ENCODE peak calls at places on chromosomes 6 and 20, in five cellular contexts. One of them, this sample, is unnamed.

GRCh38 chr6:35745480-35745879 is 8.6 kb downstream of the ARMC12 start:
- DNase-seq in lung: no peak
- DNase-seq in astrocyte: no peak
- DNase-seq in IMR-90: no peak
- DNase-seq in astrocyte of the cerebellum: no peak
- DNase-seq in this sample: no peak

GRCh38 chr6:111646942-111647341 is 41.3 kb upstream of the TRAF3IP2 start:
- DNase-seq in astrocyte of the cerebellum: no peak
- DNase-seq in lung: no peak
- DNase-seq in astrocyte: no peak
- DNase-seq in IMR-90: peak
- DNase-seq in this sample: no peak

GRCh38 chr20:33963756-33964155 is 30.0 kb upstream of the RALY start:
- DNase-seq in IMR-90: no peak
- DNase-seq in astrocyte of the cerebellum: no peak
- DNase-seq in lung: no peak
- DNase-seq in astrocyte: no peak
- DNase-seq in this sample: no peak

GRCh38 chr6:154773610-154774089 is 40.4 kb downstream of the SCAF8 start:
- DNase-seq in lung: no peak
- DNase-seq in astrocyte: no peak
- DNase-seq in IMR-90: no peak
- DNase-seq in astrocyte of the cerebellum: no peak
- DNase-seq in this sample: no peak

GRCh38 chr6:150573041-150573681 is 26.5 kb upstream of the PLEKHG1 start:
- DNase-seq in IMR-90: no peak
- DNase-seq in astrocyte: no peak
- DNase-seq in lung: no peak
- DNase-seq in astrocyte of the cerebellum: no peak
- DNase-seq in this sample: peak

GRCh38 chr20:9269280-9269971 is 200.5 kb downstream of the PLCB4 start:
- DNase-seq in astrocyte of the cerebellum: no peak
- DNase-seq in IMR-90: peak
- DNase-seq in astrocyte: peak
- DNase-seq in lung: no peak
- DNase-seq in this sample: no peak

GRCh38 chr6:45163952-45164766 is 164.0 kb upstream of the RUNX2 start:
- DNase-seq in astrocyte: peak
- DNase-seq in astrocyte of the cerebellum: no peak
- DNase-seq in IMR-90: no peak
- DNase-seq in lung: no peak
- DNase-seq in this sample: no peak

GRCh38 chr6:170402318-170403040 is 95.9 kb downstream of the FAM120B start:
- DNase-seq in IMR-90: no peak
- DNase-seq in lung: no peak
- DNase-seq in astrocyte of the cerebellum: no peak
- DNase-seq in astrocyte: no peak
- DNase-seq in this sample: no peak

GRCh38 chr6:136113736-136114173 is 136.4 kb downstream of the MTFR2 start:
- DNase-seq in astrocyte of the cerebellum: peak
- DNase-seq in IMR-90: peak
- DNase-seq in astrocyte: peak
- DNase-seq in lung: peak
- DNase-seq in this sample: no peak

GRCh38 chr20:41664584-41664983 is 46.4 kb upstream of the CHD6 start:
- DNase-seq in astrocyte of the cerebellum: no peak
- DNase-seq in lung: no peak
- DNase-seq in IMR-90: peak
- DNase-seq in astrocyte: no peak
- DNase-seq in this sample: no peak

GRCh38 chr20:64180673-64181072 is 16.4 kb downstream of the MYT1 start:
- DNase-seq in astrocyte of the cerebellum: no peak
- DNase-seq in lung: no peak
- DNase-seq in IMR-90: no peak
- DNase-seq in astrocyte: no peak
- DNase-seq in this sample: no peak

GRCh38 chr20:9140172-9140760 is 71.4 kb downstream of the PLCB4 start:
- DNase-seq in lung: no peak
- DNase-seq in astrocyte of the cerebellum: no peak
- DNase-seq in astrocyte: peak
- DNase-seq in IMR-90: no peak
- DNase-seq in this sample: no peak

GRCh38 chr20:50285376-50286173 is 94.9 kb downstream of the CEBPB start:
- DNase-seq in IMR-90: peak
- DNase-seq in lung: no peak
- DNase-seq in astrocyte: peak
- DNase-seq in astrocyte of the cerebellum: peak
- DNase-seq in this sample: no peak
- TF ChIP-seq CTCF in IMR-90: peak
- TF ChIP-seq CTCF in lung: no peak
- TF ChIP-seq CTCF in astrocyte: no peak
- TF ChIP-seq CTCF in astrocyte of the cerebellum: no peak
- TF ChIP-seq CTCF in this sample: no peak

GRCh38 chr20:7959484-7959883 is 19.2 kb upstream of the HAO1 start:
- DNase-seq in astrocyte of the cerebellum: no peak
- DNase-seq in lung: no peak
- DNase-seq in IMR-90: no peak
- DNase-seq in astrocyte: no peak
- DNase-seq in this sample: no peak
- H3K4me3 ChIP-seq in astrocyte of the cerebellum: no peak
- H3K4me3 ChIP-seq in lung: no peak
- H3K4me3 ChIP-seq in IMR-90: no peak
- H3K4me3 ChIP-seq in astrocyte: no peak
- H3K4me3 ChIP-seq in this sample: no peak

DNA sequence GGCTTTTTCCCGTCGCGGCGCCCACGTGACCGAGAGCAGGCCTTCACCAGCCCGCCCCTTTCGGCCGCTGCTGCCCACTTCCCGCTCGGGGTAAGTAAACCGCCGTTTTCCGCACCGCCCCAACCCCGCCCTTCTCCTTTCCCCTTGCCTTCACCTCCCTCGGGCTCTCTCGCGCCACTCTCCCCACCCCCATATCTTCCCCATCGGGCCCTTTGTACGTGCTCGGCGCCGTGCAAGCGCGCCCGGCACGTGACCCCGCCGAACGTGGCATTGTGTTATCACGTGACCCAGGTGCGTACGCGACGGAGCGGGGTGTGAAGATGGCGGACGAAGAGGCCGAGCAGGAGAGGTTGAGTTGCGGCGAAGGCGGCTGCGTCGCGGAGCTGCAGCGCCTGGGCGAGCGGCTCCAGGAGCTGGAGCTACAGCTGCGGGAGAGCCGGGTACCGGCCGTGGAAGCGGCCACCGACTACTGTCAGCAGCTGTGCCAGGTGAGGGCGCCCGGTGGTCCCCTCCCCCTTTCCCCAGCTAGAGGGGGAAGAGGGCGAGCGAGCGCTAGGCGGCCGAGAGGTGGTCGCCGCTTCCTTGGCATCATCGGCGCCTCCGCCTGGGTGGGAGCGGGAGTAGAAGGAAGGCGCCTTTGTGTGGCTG is at the start of gene ZNF292:
- DNase-seq in astrocyte: peak
- DNase-seq in IMR-90: peak
- DNase-seq in lung: peak
- DNase-seq in astrocyte of the cerebellum: peak
- DNase-seq in this sample: peak
- TF ChIP-seq CTCF in astrocyte: no peak
- TF ChIP-seq CTCF in IMR-90: no peak
- TF ChIP-seq CTCF in lung: no peak
- TF ChIP-seq CTCF in astrocyte of the cerebellum: no peak
- TF ChIP-seq CTCF in this sample: no peak

GRCh38 chr20:18058661-18059467 is 1.1 kb upstream of the OVOL2 start:
- DNase-seq in astrocyte of the cerebellum: no peak
- DNase-seq in lung: peak
- DNase-seq in IMR-90: no peak
- DNase-seq in astrocyte: no peak
- DNase-seq in this sample: no peak
- H3K4me3 ChIP-seq in astrocyte of the cerebellum: no peak
- H3K4me3 ChIP-seq in lung: no peak
- H3K4me3 ChIP-seq in IMR-90: no peak
- H3K4me3 ChIP-seq in astrocyte: no peak
- H3K4me3 ChIP-seq in this sample: no peak

DNA sequence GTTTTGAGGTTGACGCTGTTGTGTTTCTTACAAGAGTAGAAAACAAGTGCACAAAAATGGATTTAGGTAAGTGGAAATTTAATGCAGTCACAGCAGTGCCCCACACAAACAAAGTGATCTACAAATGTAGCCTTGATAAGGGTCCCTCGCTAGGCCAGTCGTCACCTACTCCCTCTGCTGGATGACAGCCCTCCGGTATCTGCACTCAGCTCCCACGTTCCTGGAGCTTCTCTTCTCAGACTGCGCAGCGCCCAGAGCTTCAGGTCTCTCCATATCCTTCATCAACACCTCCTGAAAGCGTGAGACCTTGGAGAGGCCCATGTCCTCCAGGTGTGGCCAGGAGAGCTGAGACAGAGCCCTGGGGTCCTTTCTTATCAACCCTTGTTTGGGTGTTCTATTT is 58.3 kb upstream of the MAP3K4 start:
- DNase-seq in astrocyte: no peak
- DNase-seq in lung: no peak
- DNase-seq in IMR-90: no peak
- DNase-seq in astrocyte of the cerebellum: no peak
- DNase-seq in this sample: no peak
- TF ChIP-seq CTCF in astrocyte: no peak
- TF ChIP-seq CTCF in lung: no peak
- TF ChIP-seq CTCF in IMR-90: no peak
- TF ChIP-seq CTCF in astrocyte of the cerebellum: no peak
- TF ChIP-seq CTCF in this sample: no peak

GRCh38 chr6:43714311-43715055 is 26.9 kb upstream of the MRPS18A start:
- DNase-seq in lung: no peak
- DNase-seq in astrocyte of the cerebellum: no peak
- DNase-seq in astrocyte: peak
- DNase-seq in IMR-90: peak
- DNase-seq in this sample: no peak

GRCh38 chr6:43715056-43715788 is 27.6 kb upstream of the MRPS18A start:
- DNase-seq in lung: no peak
- DNase-seq in astrocyte of the cerebellum: no peak
- DNase-seq in astrocyte: no peak
- DNase-seq in IMR-90: no peak
- DNase-seq in this sample: peak

GRCh38 chr6:43712590-43712989 is 25.0 kb upstream of the MRPS18A start:
- DNase-seq in lung: no peak
- DNase-seq in astrocyte of the cerebellum: no peak
- DNase-seq in IMR-90: no peak
- DNase-seq in astrocyte: no peak
- DNase-seq in this sample: no peak

GRCh38 chr6:43716099-43716498 is 28.5 kb upstream of the MRPS18A start:
- DNase-seq in lung: no peak
- DNase-seq in IMR-90: no peak
- DNase-seq in astrocyte of the cerebellum: peak
- DNase-seq in astrocyte: no peak
- DNase-seq in this sample: no peak

GRCh38 chr6:43713611-43714310 is 26.2 kb upstream of the MRPS18A start:
- DNase-seq in astrocyte of the cerebellum: no peak
- DNase-seq in astrocyte: no peak
- DNase-seq in lung: no peak
- DNase-seq in IMR-90: no peak
- DNase-seq in this sample: no peak
- H3K4me3 ChIP-seq in astrocyte of the cerebellum: no peak
- H3K4me3 ChIP-seq in astrocyte: no peak
- H3K4me3 ChIP-seq in lung: no peak
- H3K4me3 ChIP-seq in IMR-90: no peak
- H3K4me3 ChIP-seq in this sample: no peak

GRCh38 chr6:158567871-158568401 is 8.0 kb downstream of the TMEM181 start:
- DNase-seq in IMR-90: no peak
- DNase-seq in astrocyte of the cerebellum: no peak
- DNase-seq in lung: no peak
- DNase-seq in astrocyte: no peak
- DNase-seq in this sample: no peak
- TF ChIP-seq CTCF in IMR-90: no peak
- TF ChIP-seq CTCF in astrocyte of the cerebellum: no peak
- TF ChIP-seq CTCF in lung: no peak
- TF ChIP-seq CTCF in astrocyte: no peak
- TF ChIP-seq CTCF in this sample: no peak